ENCODE peak calls at places on chromosomes 5 and 9, in five cellular contexts. One of them, this sample, is unnamed.

GRCh38 chr9:98031935-98032334 is 24.6 kb upstream of the NANS start:
- DNase-seq in brain microvascular endothelial cell: peak
- DNase-seq in GM23338: no peak
- DNase-seq in WERI-Rb-1: no peak
- DNase-seq in aorta: no peak
- DNase-seq in this sample: no peak

GRCh38 chr5:96714951-96715451 is 52.8 kb downstream of the CAST start:
- DNase-seq in brain microvascular endothelial cell: peak
- DNase-seq in WERI-Rb-1: no peak
- DNase-seq in GM23338: peak
- DNase-seq in aorta: no peak
- DNase-seq in this sample: no peak

GRCh38 chr9:13744233-13744954 is 464.9 kb upstream of the MPDZ start:
- DNase-seq in brain microvascular endothelial cell: no peak
- DNase-seq in WERI-Rb-1: peak
- DNase-seq in GM23338: no peak
- DNase-seq in aorta: no peak
- DNase-seq in this sample: no peak

GRCh38 chr5:153816870-153817269 is 221.8 kb downstream of the FAM114A2 start:
- DNase-seq in WERI-Rb-1: no peak
- DNase-seq in aorta: no peak
- DNase-seq in GM23338: no peak
- DNase-seq in brain microvascular endothelial cell: no peak
- DNase-seq in this sample: no peak

GRCh38 chr9:93588641-93589609 is 12.5 kb downstream of the PHF2 start:
- DNase-seq in WERI-Rb-1: no peak
- DNase-seq in aorta: peak
- DNase-seq in GM23338: no peak
- DNase-seq in brain microvascular endothelial cell: peak
- DNase-seq in this sample: no peak

GRCh38 chr5:171968512-171968911 is 37.9 kb downstream of the FBXW11 start:
- DNase-seq in aorta: no peak
- DNase-seq in GM23338: no peak
- DNase-seq in brain microvascular endothelial cell: no peak
- DNase-seq in WERI-Rb-1: no peak
- DNase-seq in this sample: no peak

GRCh38 chr5:38500861-38501260 is 55.6 kb downstream of the LIFR start:
- DNase-seq in GM23338: no peak
- DNase-seq in aorta: no peak
- DNase-seq in brain microvascular endothelial cell: peak
- DNase-seq in WERI-Rb-1: no peak
- DNase-seq in this sample: no peak

GRCh38 chr9:91359734-91360470 is 1.8 kb downstream of the AUH start:
- DNase-seq in GM23338: no peak
- DNase-seq in brain microvascular endothelial cell: no peak
- DNase-seq in aorta: no peak
- DNase-seq in WERI-Rb-1: no peak
- DNase-seq in this sample: no peak

GRCh38 chr9:81416476-81417298 is 272.7 kb downstream of the TLE1 start:
- DNase-seq in WERI-Rb-1: no peak
- DNase-seq in brain microvascular endothelial cell: no peak
- DNase-seq in GM23338: no peak
- DNase-seq in aorta: no peak
- DNase-seq in this sample: no peak

GRCh38 chr5:168423478-168423877 is 62.8 kb upstream of the RARS1 start:
- DNase-seq in WERI-Rb-1: no peak
- DNase-seq in GM23338: no peak
- DNase-seq in brain microvascular endothelial cell: no peak
- DNase-seq in aorta: no peak
- DNase-seq in this sample: no peak

GRCh38 chr9:37746448-37747270 is 6.9 kb upstream of the TRMT10B start:
- DNase-seq in GM23338: no peak
- DNase-seq in brain microvascular endothelial cell: no peak
- DNase-seq in aorta: no peak
- DNase-seq in WERI-Rb-1: no peak
- DNase-seq in this sample: no peak

GRCh38 chr5:168531191-168531590 is 2.1 kb downstream of the FBLL1 start:
- DNase-seq in GM23338: no peak
- DNase-seq in aorta: no peak
- DNase-seq in WERI-Rb-1: no peak
- DNase-seq in brain microvascular endothelial cell: no peak
- DNase-seq in this sample: no peak

GRCh38 chr9:91028166-91028827 is 226.7 kb downstream of the SYK start:
- DNase-seq in aorta: no peak
- DNase-seq in GM23338: peak
- DNase-seq in brain microvascular endothelial cell: no peak
- DNase-seq in WERI-Rb-1: no peak
- DNase-seq in this sample: no peak

GRCh38 chr5:93058309-93058708 is 522.7 kb downstream of the NR2F1-AS1 start:
- DNase-seq in GM23338: no peak
- DNase-seq in aorta: no peak
- DNase-seq in brain microvascular endothelial cell: peak
- DNase-seq in WERI-Rb-1: no peak
- DNase-seq in this sample: no peak

GRCh38 chr9:32579706-32580331 is 6.9 kb upstream of the NDUFB6 start:
- DNase-seq in aorta: peak
- DNase-seq in WERI-Rb-1: peak
- DNase-seq in GM23338: peak
- DNase-seq in brain microvascular endothelial cell: peak
- DNase-seq in this sample: no peak

GRCh38 chr5:55601209-55601618 is 66.5 kb upstream of the PLPP1 start:
- DNase-seq in GM23338: no peak
- DNase-seq in aorta: peak
- DNase-seq in brain microvascular endothelial cell: peak
- DNase-seq in WERI-Rb-1: no peak
- DNase-seq in this sample: peak

GRCh38 chr9:91239367-91240111 is 122.2 kb downstream of the AUH start:
- DNase-seq in GM23338: no peak
- DNase-seq in WERI-Rb-1: no peak
- DNase-seq in aorta: no peak
- DNase-seq in brain microvascular endothelial cell: no peak
- DNase-seq in this sample: no peak

GRCh38 chr9:36862206-36863145 is 171.6 kb downstream of the PAX5 start:
- DNase-seq in WERI-Rb-1: peak
- DNase-seq in brain microvascular endothelial cell: peak
- DNase-seq in aorta: peak
- DNase-seq in GM23338: peak
- DNase-seq in this sample: no peak

GRCh38 chr5:43113546-43113945 is 7.2 kb upstream of the ZNF131 start:
- DNase-seq in GM23338: no peak
- DNase-seq in WERI-Rb-1: no peak
- DNase-seq in brain microvascular endothelial cell: no peak
- DNase-seq in aorta: no peak
- DNase-seq in this sample: no peak

GRCh38 chr9:114289106-114289505 is 33.8 kb upstream of the ORM1 start:
- DNase-seq in WERI-Rb-1: peak
- DNase-seq in aorta: peak
- DNase-seq in GM23338: no peak
- DNase-seq in brain microvascular endothelial cell: no peak
- DNase-seq in this sample: no peak

GRCh38 chr9:114291064-114291474 is 31.8 kb upstream of the ORM1 start:
- DNase-seq in brain microvascular endothelial cell: peak
- DNase-seq in WERI-Rb-1: peak
- DNase-seq in aorta: peak
- DNase-seq in GM23338: peak
- DNase-seq in this sample: no peak

GRCh38 chr9:114291886-114292590 is 30.9 kb upstream of the ORM1 start:
- DNase-seq in WERI-Rb-1: peak
- DNase-seq in GM23338: no peak
- DNase-seq in aorta: peak
- DNase-seq in brain microvascular endothelial cell: no peak
- DNase-seq in this sample: no peak

GRCh38 chr9:114289571-114290481 is 33.1 kb upstream of the ORM1 start:
- DNase-seq in GM23338: no peak
- DNase-seq in brain microvascular endothelial cell: no peak
- DNase-seq in WERI-Rb-1: peak
- DNase-seq in aorta: peak
- DNase-seq in this sample: no peak

DNA sequence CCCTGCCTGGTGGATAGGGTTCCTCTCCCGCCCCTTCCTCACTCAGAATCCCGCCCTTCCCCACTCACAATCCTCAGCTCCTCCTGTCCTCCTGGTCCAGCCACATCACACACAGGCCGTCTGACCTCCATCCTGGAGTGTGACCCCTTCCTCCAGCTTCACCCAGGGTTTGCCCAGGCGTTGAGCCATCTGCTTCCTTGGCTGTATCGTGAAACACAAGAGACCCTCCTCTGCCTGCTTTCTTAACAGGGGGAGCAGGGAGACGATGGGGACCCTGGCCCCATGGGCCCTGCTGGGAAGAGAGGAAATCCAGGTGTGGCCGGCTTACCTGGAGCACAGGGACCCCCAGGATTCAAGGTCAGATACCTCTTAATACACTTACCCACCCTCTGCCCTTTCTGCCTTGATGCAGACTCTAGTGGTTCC is 32.3 kb upstream of the ORM1 start:
- DNase-seq in WERI-Rb-1: peak
- DNase-seq in aorta: no peak
- DNase-seq in brain microvascular endothelial cell: no peak
- DNase-seq in GM23338: no peak
- DNase-seq in this sample: no peak
- H3K4me3 ChIP-seq in WERI-Rb-1: no peak
- H3K4me3 ChIP-seq in aorta: no peak
- H3K4me3 ChIP-seq in brain microvascular endothelial cell: no peak
- H3K4me3 ChIP-seq in GM23338: no peak
- H3K4me3 ChIP-seq in this sample: no peak

GRCh38 chr9:16119861-16120641 is 567.2 kb downstream of the CCDC171 start:
- DNase-seq in brain microvascular endothelial cell: peak
- DNase-seq in WERI-Rb-1: no peak
- DNase-seq in aorta: no peak
- DNase-seq in GM23338: peak
- DNase-seq in this sample: peak
- H3K4me3 ChIP-seq in brain microvascular endothelial cell: no peak
- H3K4me3 ChIP-seq in WERI-Rb-1: no peak
- H3K4me3 ChIP-seq in aorta: no peak
- H3K4me3 ChIP-seq in GM23338: no peak
- H3K4me3 ChIP-seq in this sample: no peak

GRCh38 chr5:75048457-75048953 is 3.9 kb downstream of the GCNT4 start:
- DNase-seq in brain microvascular endothelial cell: peak
- DNase-seq in WERI-Rb-1: no peak
- DNase-seq in aorta: no peak
- DNase-seq in GM23338: no peak
- DNase-seq in this sample: no peak
- H3K4me3 ChIP-seq in brain microvascular endothelial cell: no peak
- H3K4me3 ChIP-seq in WERI-Rb-1: no peak
- H3K4me3 ChIP-seq in aorta: peak
- H3K4me3 ChIP-seq in GM23338: no peak
- H3K4me3 ChIP-seq in this sample: no peak

GRCh38 chr5:143093452-143094086 is 309.9 kb downstream of the NR3C1 start:
- DNase-seq in aorta: no peak
- DNase-seq in brain microvascular endothelial cell: no peak
- DNase-seq in WERI-Rb-1: no peak
- DNase-seq in GM23338: peak
- DNase-seq in this sample: no peak

GRCh38 chr5:143094087-143094511 is 309.4 kb downstream of the NR3C1 start:
- DNase-seq in aorta: no peak
- DNase-seq in brain microvascular endothelial cell: no peak
- DNase-seq in WERI-Rb-1: no peak
- DNase-seq in GM23338: peak
- DNase-seq in this sample: peak
- H3K4me3 ChIP-seq in aorta: no peak
- H3K4me3 ChIP-seq in brain microvascular endothelial cell: peak
- H3K4me3 ChIP-seq in WERI-Rb-1: no peak
- H3K4me3 ChIP-seq in GM23338: peak
- H3K4me3 ChIP-seq in this sample: no peak

DNA sequence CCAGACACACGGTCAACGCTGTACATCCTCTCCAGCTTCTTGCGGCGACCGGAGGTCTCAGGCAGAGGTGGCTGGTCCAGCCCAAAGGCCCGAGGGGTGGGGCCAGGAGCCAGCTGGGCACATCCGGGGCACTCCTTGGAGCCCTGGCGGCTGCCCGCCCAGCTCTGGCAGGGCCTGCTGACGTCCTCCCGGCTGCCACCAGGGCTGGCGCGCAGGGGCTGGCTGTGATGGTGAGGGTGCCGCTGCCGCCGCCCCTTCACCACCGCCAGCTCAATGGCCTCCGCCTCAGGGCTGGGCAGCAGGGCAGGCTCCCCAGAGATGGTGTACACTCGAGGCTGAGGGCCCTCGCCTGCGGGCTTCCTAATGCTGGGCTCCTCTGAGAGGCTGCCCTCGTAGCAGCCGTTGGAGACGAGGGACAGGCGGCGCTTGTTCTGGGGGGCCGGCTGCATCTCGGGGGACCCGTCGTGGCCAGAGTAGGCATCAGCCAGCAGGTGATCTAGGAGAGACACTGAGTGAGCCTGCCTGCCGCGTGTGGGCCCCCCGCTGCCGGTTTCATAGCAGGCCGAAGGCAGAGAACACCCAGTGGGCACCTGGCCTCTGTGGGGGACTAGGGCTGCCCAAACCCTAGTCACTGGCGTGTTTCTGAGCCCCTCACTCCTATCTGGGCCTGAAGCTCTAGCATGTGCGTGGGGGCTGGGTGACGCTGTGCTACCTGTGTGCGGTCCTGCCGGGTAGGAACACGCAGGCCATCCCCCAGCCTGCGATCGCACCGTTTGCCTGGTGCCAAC is 1.5 kb downstream of the NSMF start:
- DNase-seq in aorta: peak
- DNase-seq in brain microvascular endothelial cell: no peak
- DNase-seq in WERI-Rb-1: no peak
- DNase-seq in GM23338: no peak
- DNase-seq in this sample: no peak
- H3K4me3 ChIP-seq in aorta: peak
- H3K4me3 ChIP-seq in brain microvascular endothelial cell: peak
- H3K4me3 ChIP-seq in WERI-Rb-1: no peak
- H3K4me3 ChIP-seq in GM23338: peak
- H3K4me3 ChIP-seq in this sample: peak

This sample was measured in kidney epithelial cell.